ENCODE peak calls at places on chromosomes 7 and 10, in four cellular contexts. T, P, G and F are unnamed samples.

GRCh38 chr7:20013551-20013950 is 203.6 kb downstream of the MACC1 start:
- DNase-seq in G (no peak), P (no peak), T (no peak), F (no peak)

GRCh38 chr7:149606826-149607225 is 109.2 kb upstream of the ZNF746 start:
- DNase-seq in G (no peak), T (no peak), P (no peak), F (no peak)

GRCh38 chr7:44279731-44280505 is 45.5 kb downstream of the CAMK2B start:
- DNase-seq in P (no peak), G (no peak), T (no peak), F (peak; percentile 1)

GRCh38 chr10:11594589-11595394 is 16.7 kb downstream of the USP6NL start:
- DNase-seq in T (no peak), P (peak; percentile 23), G (no peak), F (no peak)

GRCh38 chr7:81527651-81528050 is 242.2 kb downstream of the HGF start:
- DNase-seq in T (no peak), P (no peak), G (peak; percentile 42), F (no peak)

GRCh38 chr10:61662794-61663259 is at the start of gene CABCOCO1:
- DNase-seq in P (no peak), T (peak; percentile 78), G (peak; percentile 91), F (peak; percentile 27)

GRCh38 chr10:43348511-43349312 is 22.7 kb upstream of the FXYD4 start:
- DNase-seq in P (peak; percentile 77), T (peak; percentile 81), G (peak; percentile 91), F (peak; percentile 80)

GRCh38 chr10:122331100-122331499 is 43.4 kb upstream of the PLEKHA1 start:
- DNase-seq in G (no peak), T (no peak), P (no peak), F (no peak)

GRCh38 chr7:112550468-112551060 is 69.8 kb downstream of the LSMEM1 start:
- DNase-seq in P (peak; percentile 3), T (peak; percentile 23), G (peak; percentile 82), F (no peak)

GRCh38 chr10:24488631-24489030 is 235.1 kb downstream of the ARHGAP21 start:
- DNase-seq in P (no peak), G (no peak), T (no peak), F (no peak)

GRCh38 chr7:50704844-50705243 is 77.9 kb downstream of the GRB10 start:
- DNase-seq in T (no peak), G (no peak), P (no peak), F (no peak)

GRCh38 chr7:37484460-37485063 is 35.9 kb upstream of the ELMO1 start:
- DNase-seq in G (no peak), P (no peak), T (no peak), F (no peak)

GRCh38 chr10:121106607-121107006 is 255.4 kb downstream of the WDR11 start:
- DNase-seq in T (no peak), G (no peak), P (no peak), F (no peak)

GRCh38 chr10:132102071-132102716 is 36.4 kb downstream of the JAKMIP3 start:
- DNase-seq in P (no peak), T (no peak), G (no peak), F (no peak)

GRCh38 chr10:12416396-12417090 is 67.2 kb downstream of the CAMK1D start:
- DNase-seq in P (no peak), G (no peak), T (no peak), F (no peak)

GRCh38 chr10:131072651-131073468 is 238.7 kb downstream of the TCERG1L start:
- DNase-seq in T (no peak), P (no peak), G (no peak), F (no peak)

GRCh38 chr7:64873517-64873916 is 29.6 kb upstream of the ZNF273 start:
- DNase-seq in G (no peak), P (no peak), T (no peak), F (peak; percentile 9)

GRCh38 chr10:98088186-98088971 is 46.1 kb upstream of the R3HCC1L start:
- DNase-seq in T (no peak), G (no peak), P (no peak), F (no peak)

GRCh38 chr7:105718511-105718925 is 137.2 kb upstream of the EFCAB10 start:
- DNase-seq in P (no peak), G (peak; percentile 83), T (no peak), F (no peak)

GRCh38 chr7:105647591-105647990 is 66.3 kb upstream of the EFCAB10 start:
- DNase-seq in P (no peak), T (peak; percentile 4), G (peak; percentile 87), F (no peak)

GRCh38 chr7:25665346-25665745 is 437.1 kb upstream of the NPVF start:
- DNase-seq in T (no peak), P (no peak), G (no peak), F (no peak)

GRCh38 chr7:43933902-43934560 is 7.8 kb downstream of the UBE2D4 start:
- DNase-seq in P (no peak), G (peak; percentile 15), T (no peak), F (no peak)

GRCh38 chr7:149527414-149527813 is 29.8 kb upstream of the ZNF746 start:
- DNase-seq in P (no peak), T (no peak), G (no peak), F (no peak)

GRCh38 chr10:133258818-133259602 is 17.7 kb downstream of the ADAM8 start:
- DNase-seq in T (peak; percentile 85), P (peak; percentile 97), G (peak; percentile 97), F (no peak)

GRCh38 chr10:62582804-62583208 is 208.6 kb downstream of the ZNF365 start:
- DNase-seq in G (peak; percentile 86), P (no peak), T (peak; percentile 14), F (no peak)

GRCh38 chr10:75651452-75651851 is 220.0 kb downstream of the LRMDA start:
- DNase-seq in P (no peak), T (peak; percentile 24), G (peak; percentile 64), F (no peak)

GRCh38 chr7:105734233-105734632 is 142.2 kb downstream of the ATXN7L1 start:
- DNase-seq in G (peak; percentile 89), T (no peak), P (no peak), F (no peak)